ENCODE peak calls at places on chromosomes 6 and 20, in five cellular contexts. P is HCT116, H is MCF 10A, W is tibial artery, D is GM04504. V is an unnamed sample.

GRCh38 chr6:85389180-85389797 is 60.6 kb upstream of the NT5E start:
- DNase-seq in P (no peak), H (no peak), W (no peak), D (no peak), V (no peak)

GRCh38 chr6:6564154-6564553 is 24.4 kb upstream of the LY86 start:
- DNase-seq in P (no peak), H (no peak), W (no peak), D (no peak), V (no peak)

GRCh38 chr20:18144541-18145099 is 7.0 kb downstream of the KAT14 start:
- DNase-seq in P (peak), H (no peak), W (no peak), D (no peak), V (no peak)

GRCh38 chr6:11692451-11693376 is 85.9 kb downstream of the ADTRP start:
- DNase-seq in P (no peak), H (no peak), W (no peak), D (no peak), V (no peak)

GRCh38 chr6:98203170-98203806 is 631.1 kb upstream of the POU3F2 start:
- DNase-seq in P (no peak), H (peak), W (no peak), D (no peak), V (no peak)

GRCh38 chr6:169101036-169101805 is 152.4 kb downstream of the THBS2 start:
- DNase-seq in P (no peak), H (no peak), W (no peak), D (no peak), V (no peak)

GRCh38 chr6:150902142-150902800 is 36.8 kb downstream of the MTHFD1L start:
- DNase-seq in P (no peak), H (no peak), W (no peak), D (no peak), V (no peak)

GRCh38 chr6:11221623-11222384 is 10.7 kb downstream of the NEDD9 start:
- DNase-seq in P (no peak), H (peak), W (no peak), D (no peak), V (no peak)

GRCh38 chr20:54199721-54200176 is 8.1 kb upstream of the PFDN4 start:
- DNase-seq in P (peak), H (peak), W (peak), D (peak), V (no peak)

GRCh38 chr20:49657118-49657901 is 56.4 kb downstream of the B4GALT5 start:
- DNase-seq in P (no peak), H (no peak), W (peak), D (peak), V (no peak)

GRCh38 chr20:3659492-3660261 is 3.5 kb downstream of the GFRA4 start:
- DNase-seq in P (no peak), H (no peak), W (no peak), D (no peak), V (no peak)

V was measured in amniotic stem cell.